ENCODE peak calls at places on chromosomes 11 and 22, in six cellular contexts. P, U, I, B, W and F are unnamed samples.

GRCh38 chr11:47916361-47916841 is 64.0 kb upstream of the PTPRJ start:
- DNase-seq in W (peak), P (no peak), B (no peak), I (peak), U (no peak), F (no peak)

GRCh38 chr22:27201741-27202140 is 544.4 kb downstream of the MIAT start:
- DNase-seq in P (no peak), W (no peak), I (no peak), U (no peak), B (no peak), F (no peak)

GRCh38 chr11:94675788-94676187 is 92.4 kb upstream of the AMOTL1 start:
- DNase-seq in U (no peak), W (no peak), I (no peak), P (no peak), B (no peak), F (no peak)

GRCh38 chr11:24516658-24517057 is 19.8 kb downstream of the LUZP2 start:
- DNase-seq in P (no peak), I (no peak), W (no peak), B (no peak), U (no peak), F (no peak)

GRCh38 chr11:73159981-73160777 is 18.1 kb upstream of the FCHSD2 start:
- DNase-seq in B (no peak), U (no peak), I (no peak), P (peak), W (no peak), F (no peak)

GRCh38 chr11:114398303-114398920 is 1.9 kb downstream of the C11orf71 start:
- DNase-seq in I (no peak), W (no peak), P (no peak), U (no peak), B (no peak), F (no peak)

GRCh38 chr22:37996515-37997246 is 12.3 kb upstream of the SOX10 start:
- DNase-seq in B (no peak), W (no peak), P (no peak), I (no peak), U (no peak), F (no peak)

GRCh38 chr11:23846902-23847422 is 649.9 kb upstream of the LUZP2 start:
- DNase-seq in I (no peak), P (no peak), W (no peak), U (no peak), B (no peak), F (no peak)

GRCh38 chr11:72741849-72742521 is 10.2 kb downstream of the ARAP1 start:
- DNase-seq in W (peak), P (no peak), B (no peak), I (no peak), U (no peak), F (no peak)

GRCh38 chr11:130436171-130436570 is 7.8 kb upstream of the ADAMTS8 start:
- DNase-seq in B (no peak), P (no peak), W (no peak), U (no peak), I (no peak), F (no peak)

GRCh38 chr11:68598816-68599653 is 85.3 kb upstream of the GAL start:
- DNase-seq in P (no peak), B (no peak), I (no peak), U (no peak), W (no peak), F (no peak)

GRCh38 chr22:30204742-30205111 is 41.8 kb downstream of the LIF start:
- DNase-seq in U (no peak), B (no peak), P (no peak), I (peak), W (no peak), F (no peak)

GRCh38 chr11:64000026-64000739 is 13.9 kb downstream of the OTUB1 start:
- DNase-seq in I (peak), U (no peak), W (peak), P (peak), B (peak), F (peak)

GRCh38 chr11:2690261-2690575 is 9.6 kb downstream of the KCNQ1OT1 start:
- DNase-seq in B (no peak), P (no peak), W (no peak), U (no peak), I (no peak), F (no peak)

GRCh38 chr11:134560566-134561347 is 148.7 kb upstream of the B3GAT1 start:
- DNase-seq in B (no peak), U (no peak), P (peak), W (no peak), I (no peak), F (no peak)

GRCh38 chr11:68690671-68691401 is 6.5 kb downstream of the GAL start:
- DNase-seq in B (no peak), W (no peak), P (no peak), U (no peak), I (no peak), F (no peak)

GRCh38 chr11:27933992-27934829 is 173.7 kb downstream of the KIF18A start:
- DNase-seq in I (no peak), P (peak), B (no peak), W (no peak), U (no peak), F (peak)

GRCh38 chr22:27896251-27896650 is 22.8 kb downstream of the PITPNB start:
- DNase-seq in U (no peak), P (no peak), B (no peak), W (no peak), I (no peak), F (no peak)

GRCh38 chr11:40029406-40029805 is 1430.0 kb downstream of the LRRC4C start:
- DNase-seq in P (no peak), I (no peak), B (no peak), W (no peak), U (no peak), F (no peak)

GRCh38 chr11:71076021-71076420 is 176.4 kb downstream of the SHANK2 start:
- DNase-seq in I (no peak), W (no peak), U (no peak), B (no peak), P (no peak), F (no peak)

GRCh38 chr22:42111798-42112197 is 18.8 kb downstream of the CYP2D6 start:
- DNase-seq in I (no peak), U (no peak), W (no peak), P (no peak), B (no peak), F (no peak)

GRCh38 chr22:42820075-42820763 is 36.9 kb downstream of the ARFGAP3 start:
- DNase-seq in U (no peak), B (no peak), I (no peak), P (no peak), W (no peak), F (peak)

GRCh38 chr11:134050541-134051383 is 18.1 kb upstream of the JAM3 start:
- DNase-seq in U (no peak), P (peak), B (peak), W (peak), I (peak), F (peak)

GRCh38 chr11:78576549-78577097 is 2.0 kb upstream of the NARS2 start:
- DNase-seq in I (no peak), U (no peak), B (no peak), P (no peak), W (no peak), F (no peak)

GRCh38 chr22:43996170-43996980 is 27.7 kb upstream of the PARVB start:
- DNase-seq in B (peak), P (peak), U (peak), W (peak), I (no peak), F (no peak)

GRCh38 chr22:20283674-20284066 is 15.6 kb upstream of the RTN4R start:
- DNase-seq in I (no peak), P (no peak), U (no peak), B (no peak), W (no peak), F (no peak)

GRCh38 chr11:58525037-58525614 is 17.2 kb upstream of the OR5B21 start:
- DNase-seq in U (no peak), W (no peak), P (no peak), I (no peak), B (no peak), F (no peak)

GRCh38 chr11:120539681-120540369 is 28.3 kb downstream of the GRIK4 start:
- DNase-seq in W (no peak), B (no peak), I (no peak), U (no peak), P (no peak), F (peak)

GRCh38 chr11:75583710-75584658 is 21.9 kb downstream of the SERPINH1 start:
- DNase-seq in U (no peak), B (peak), P (peak), W (peak), I (peak), F (no peak)

GRCh38 chr11:72045849-72046248 is 34.5 kb downstream of the NUMA1 start:
- DNase-seq in W (no peak), P (no peak), U (no peak), B (no peak), I (peak), F (no peak)

GRCh38 chr11:115222218-115222862 is 281.9 kb downstream of the CADM1 start:
- DNase-seq in U (no peak), P (no peak), I (no peak), W (no peak), B (no peak), F (peak)

GRCh38 chr11:73726825-73727224 is 34.0 kb downstream of the RAB6A start:
- DNase-seq in P (no peak), I (no peak), W (no peak), B (no peak), U (no peak), F (no peak)

GRCh38 chr11:117855452-117855851 is 21.0 kb downstream of the FXYD6 start:
- DNase-seq in P (no peak), W (peak), I (peak), U (no peak), B (no peak), F (no peak)

GRCh38 chr11:132158696-132159095 is 788.3 kb downstream of the NTM start:
- DNase-seq in U (no peak), B (no peak), P (no peak), W (no peak), I (no peak), F (peak)

GRCh38 chr22:26589367-26589844 is 526 bp downstream of the TPST2 start:
- DNase-seq in I (no peak), P (peak), B (no peak), U (no peak), W (peak), F (peak)

GRCh38 chr11:60915250-60915914 is 1.4 kb downstream of the TMEM109 start:
- DNase-seq in B (peak), W (peak), I (peak), P (peak), U (peak), F (peak)
- H3K27ac ChIP-seq in B (peak), W (peak), I (peak), P (peak), U (peak), F (peak)

GRCh38 chr22:24142241-24142640 is 39.0 kb upstream of the SUSD2 start:
- DNase-seq in I (no peak), U (no peak), W (no peak), B (no peak), P (no peak), F (no peak)

GRCh38 chr22:24141586-24141985 is 39.7 kb upstream of the SUSD2 start:
- DNase-seq in I (no peak), B (no peak), W (no peak), U (no peak), P (no peak), F (peak)

GRCh38 chr22:24144056-24144455 is 37.2 kb upstream of the SUSD2 start:
- DNase-seq in W (no peak), I (no peak), B (no peak), P (no peak), U (no peak), F (no peak)

GRCh38 chr22:24144471-24145115 is 36.7 kb upstream of the SUSD2 start:
- DNase-seq in U (no peak), I (no peak), B (no peak), W (peak), P (no peak), F (no peak)

GRCh38 chr22:24142831-24143230 is 38.5 kb upstream of the SUSD2 start:
- DNase-seq in U (no peak), W (no peak), P (no peak), B (no peak), I (no peak), F (no peak)
- H3K27ac ChIP-seq in U (peak), W (no peak), P (peak), B (no peak), I (peak), F (peak)

GRCh38 chr11:83831929-83832328 is 545.8 kb upstream of the CCDC90B start:
- DNase-seq in U (no peak), W (no peak), B (no peak), P (no peak), I (no peak), F (no peak)

GRCh38 chr11:83835423-83835822 is 549.3 kb upstream of the CCDC90B start:
- DNase-seq in U (no peak), P (no peak), I (no peak), B (no peak), W (no peak), F (no peak)

GRCh38 chr11:83840326-83840725 is 554.2 kb upstream of the CCDC90B start:
- DNase-seq in B (no peak), I (no peak), P (no peak), U (no peak), W (no peak), F (no peak)

DNA sequence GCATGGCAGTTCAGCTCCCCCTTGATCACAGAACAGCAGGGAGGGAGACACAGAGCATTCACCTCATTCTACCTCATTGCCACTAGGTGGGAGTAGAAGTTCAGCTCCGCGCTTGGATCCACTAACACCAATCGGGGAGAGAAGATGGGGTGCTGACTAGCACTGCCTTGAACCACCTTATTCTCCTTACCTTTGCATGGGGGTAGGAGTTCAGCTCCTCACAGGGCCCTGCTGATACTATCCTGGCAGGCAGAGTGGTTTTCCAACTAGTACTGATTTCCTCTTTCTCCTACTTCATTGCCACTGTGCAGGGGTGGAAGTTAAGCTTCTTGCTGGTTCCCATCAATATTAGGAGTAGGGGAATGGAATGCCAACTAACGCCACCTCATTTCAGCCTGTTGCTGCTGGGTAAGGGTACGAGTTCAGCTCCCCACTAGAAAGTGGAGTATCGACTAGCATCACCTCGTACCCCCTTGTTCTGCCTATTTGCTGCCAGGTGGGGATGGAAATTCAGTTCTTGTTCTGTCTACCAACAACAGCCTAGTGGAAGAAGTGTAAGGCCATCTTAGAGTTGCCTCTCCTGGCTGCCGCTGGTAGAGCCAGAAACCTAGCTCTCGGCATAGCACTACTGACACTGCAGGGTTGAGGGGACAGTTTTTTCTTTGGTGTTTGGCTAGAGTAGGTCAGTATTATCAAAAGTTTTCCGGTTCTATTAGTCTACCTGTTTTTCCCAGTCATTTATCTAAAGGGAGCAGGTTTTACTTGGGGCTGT is 550.9 kb upstream of the CCDC90B start:
- DNase-seq in I (peak), P (no peak), B (peak), U (no peak), W (peak), F (peak)
- H3K27ac ChIP-seq in I (no peak), P (no peak), B (no peak), U (no peak), W (no peak), F (no peak)

DNA sequence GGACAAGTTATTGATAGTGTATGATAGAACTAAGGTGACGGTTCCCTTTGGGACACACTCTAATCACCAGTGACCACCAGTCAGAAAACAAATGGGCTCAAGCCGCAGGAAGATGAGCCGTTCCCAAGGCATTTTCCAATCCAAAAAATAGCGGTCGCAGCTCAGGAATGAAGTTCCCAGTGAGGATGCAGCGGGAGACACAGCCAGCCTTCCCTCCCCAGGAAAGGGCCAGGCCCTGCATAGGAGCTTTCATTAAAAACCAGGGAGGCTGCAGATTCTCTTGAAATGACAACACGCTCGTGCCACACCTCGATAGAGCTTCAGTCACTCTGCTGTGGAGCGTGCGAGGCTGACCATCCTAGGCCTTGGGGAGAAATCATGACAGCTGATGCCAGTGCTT is 65.8 kb upstream of the WNT7B start:
- DNase-seq in I (peak), W (no peak), B (no peak), P (peak), U (peak), F (no peak)
- H3K27ac ChIP-seq in I (peak), W (peak), B (peak), P (peak), U (peak), F (peak)

GRCh38 chr11:65278351-65278750 is 16.6 kb downstream of the POLA2 start:
- DNase-seq in I (no peak), P (no peak), U (no peak), W (no peak), B (no peak), F (no peak)
- H3K27ac ChIP-seq in I (no peak), P (no peak), U (peak), W (peak), B (no peak), F (no peak)

GRCh38 chr11:104705475-104706195 is 192.6 kb downstream of the CASP12 start:
- DNase-seq in P (no peak), B (peak), W (peak), I (no peak), U (peak), F (no peak)
- H3K27ac ChIP-seq in P (no peak), B (peak), W (peak), I (no peak), U (no peak), F (no peak)

DNA sequence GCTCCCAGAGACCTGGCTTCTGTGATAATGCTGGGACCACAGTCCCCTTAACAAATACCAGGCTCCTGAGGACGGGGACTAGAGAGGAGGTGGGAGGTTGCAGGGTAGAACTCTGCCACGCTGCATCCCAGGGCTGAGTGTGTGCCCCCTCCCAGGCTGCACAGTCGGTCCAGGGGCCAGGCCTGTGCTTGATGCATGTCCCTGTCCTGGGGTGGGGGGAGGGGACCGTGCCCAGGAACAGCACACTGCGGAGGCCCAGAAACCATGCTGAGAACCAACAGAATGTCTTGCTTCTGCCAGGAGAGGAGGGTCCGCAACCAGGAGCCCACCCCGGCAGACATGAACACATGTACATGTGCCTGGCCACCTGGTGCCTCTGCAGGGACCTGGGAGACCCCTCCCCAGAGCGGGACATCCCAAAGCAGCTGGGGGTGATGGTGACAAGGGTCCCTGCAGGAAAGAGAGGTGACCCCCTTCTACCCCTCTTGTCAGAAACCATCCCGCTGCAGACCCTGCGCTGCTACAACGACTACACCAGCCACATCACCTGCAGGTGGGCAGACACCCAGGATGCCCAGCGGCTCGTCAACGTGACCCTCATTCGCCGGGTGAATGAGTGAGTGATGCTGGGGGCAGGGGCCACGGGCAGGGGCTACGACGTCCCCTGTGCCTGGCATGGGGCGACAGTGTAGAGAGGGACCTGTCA is 9.5 kb downstream of the CSF2RB start:
- DNase-seq in W (no peak), U (no peak), I (no peak), B (no peak), P (no peak), F (no peak)
- H3K27ac ChIP-seq in W (no peak), U (no peak), I (no peak), B (no peak), P (no peak), F (no peak)